ENCODE peak calls at places on chromosomes 5 and 9, in eight cellular contexts. One of them, this sample, is unnamed.
A peak's percentile ranks its signal among the peaks of the same experiment; 100 is the strongest.

GRCh38 chr9:35827486-35827885 is 1.0 kb downstream of the FAM221B start:
- DNase-seq in gastrocnemius medialis: no peak
- DNase-seq in GM12878: no peak
- DNase-seq in Peyer's patch: no peak
- DNase-seq in endothelial cell of umbilical vein: no peak
- DNase-seq in uterus: no peak
- DNase-seq in H1: no peak
- DNase-seq in vagina: no peak
- DNase-seq in this sample: no peak

GRCh38 chr5:32110081-32110696 is 63.9 kb downstream of the GOLPH3 start:
- DNase-seq in gastrocnemius medialis: no peak
- DNase-seq in Peyer's patch: no peak
- DNase-seq in GM12878: no peak
- DNase-seq in H1: no peak
- DNase-seq in uterus: no peak
- DNase-seq in vagina: no peak
- DNase-seq in endothelial cell of umbilical vein: no peak
- DNase-seq in this sample: no peak

GRCh38 chr9:19408693-19409405 is at the start of gene ACER2:
- DNase-seq in H1: peak; percentile 79
- DNase-seq in gastrocnemius medialis: peak; percentile 87
- DNase-seq in Peyer's patch: peak; percentile 96
- DNase-seq in endothelial cell of umbilical vein: peak; percentile 95
- DNase-seq in GM12878: peak; percentile 66
- DNase-seq in uterus: peak; percentile 92
- DNase-seq in vagina: peak; percentile 91
- DNase-seq in this sample: peak; percentile 96

GRCh38 chr9:121494192-121494591 is 5.5 kb downstream of the GGTA1 start:
- DNase-seq in endothelial cell of umbilical vein: no peak
- DNase-seq in GM12878: no peak
- DNase-seq in gastrocnemius medialis: no peak
- DNase-seq in Peyer's patch: no peak
- DNase-seq in uterus: no peak
- DNase-seq in H1: no peak
- DNase-seq in vagina: no peak
- DNase-seq in this sample: no peak

GRCh38 chr9:131020388-131020787 is 11.4 kb downstream of the LAMC3 start:
- DNase-seq in vagina: no peak
- DNase-seq in Peyer's patch: no peak
- DNase-seq in uterus: no peak
- DNase-seq in gastrocnemius medialis: no peak
- DNase-seq in GM12878: no peak
- DNase-seq in endothelial cell of umbilical vein: no peak
- DNase-seq in H1: no peak
- DNase-seq in this sample: no peak

GRCh38 chr9:30293231-30293630 is 2091.2 kb upstream of the ACO1 start:
- DNase-seq in vagina: no peak
- DNase-seq in GM12878: no peak
- DNase-seq in uterus: no peak
- DNase-seq in gastrocnemius medialis: no peak
- DNase-seq in H1: no peak
- DNase-seq in endothelial cell of umbilical vein: no peak
- DNase-seq in Peyer's patch: no peak
- DNase-seq in this sample: no peak

GRCh38 chr9:109387206-109387605 is 66.3 kb upstream of the EPB41L4B start:
- DNase-seq in vagina: no peak
- DNase-seq in uterus: no peak
- DNase-seq in endothelial cell of umbilical vein: no peak
- DNase-seq in Peyer's patch: no peak
- DNase-seq in gastrocnemius medialis: no peak
- DNase-seq in H1: no peak
- DNase-seq in GM12878: no peak
- DNase-seq in this sample: no peak

GRCh38 chr9:22052376-22052945 is 43.4 kb upstream of the CDKN2B start:
- DNase-seq in GM12878: no peak
- DNase-seq in endothelial cell of umbilical vein: peak; percentile 94
- DNase-seq in Peyer's patch: no peak
- DNase-seq in vagina: no peak
- DNase-seq in uterus: no peak
- DNase-seq in gastrocnemius medialis: no peak
- DNase-seq in H1: no peak
- DNase-seq in this sample: peak; percentile 13

GRCh38 chr5:5969942-5970483 is 408.3 kb downstream of the MED10 start:
- DNase-seq in GM12878: no peak
- DNase-seq in H1: no peak
- DNase-seq in Peyer's patch: no peak
- DNase-seq in vagina: no peak
- DNase-seq in endothelial cell of umbilical vein: no peak
- DNase-seq in uterus: no peak
- DNase-seq in gastrocnemius medialis: no peak
- DNase-seq in this sample: no peak

GRCh38 chr9:87850405-87850804 is 32.3 kb upstream of the SPATA31E1 start:
- DNase-seq in GM12878: no peak
- DNase-seq in uterus: no peak
- DNase-seq in gastrocnemius medialis: no peak
- DNase-seq in endothelial cell of umbilical vein: no peak
- DNase-seq in Peyer's patch: no peak
- DNase-seq in H1: no peak
- DNase-seq in vagina: peak; percentile 56
- DNase-seq in this sample: no peak

GRCh38 chr9:6412572-6413364 is at the start of gene UHRF2:
- DNase-seq in gastrocnemius medialis: peak; percentile 96
- DNase-seq in endothelial cell of umbilical vein: peak; percentile 97
- DNase-seq in Peyer's patch: peak; percentile 97
- DNase-seq in vagina: peak; percentile 98
- DNase-seq in GM12878: peak; percentile 93
- DNase-seq in H1: peak; percentile 95
- DNase-seq in uterus: peak; percentile 99
- DNase-seq in this sample: peak; percentile 99
- TF ChIP-seq POLR2A in gastrocnemius medialis: peak; percentile 89
- TF ChIP-seq POLR2A in endothelial cell of umbilical vein: peak; percentile 89
- TF ChIP-seq POLR2A in Peyer's patch: peak; percentile 73
- TF ChIP-seq POLR2A in vagina: no peak
- TF ChIP-seq POLR2A in GM12878: peak; percentile 96
- TF ChIP-seq POLR2A in H1: peak; percentile 98
- TF ChIP-seq POLR2A in uterus: peak; percentile 74
- TF ChIP-seq POLR2A in this sample: peak; percentile 76

GRCh38 chr5:150640311-150641005 is at the start of gene SYNPO:
- DNase-seq in uterus: peak; percentile 94
- DNase-seq in gastrocnemius medialis: peak; percentile 59
- DNase-seq in endothelial cell of umbilical vein: peak; percentile 88
- DNase-seq in vagina: peak; percentile 97
- DNase-seq in GM12878: no peak
- DNase-seq in Peyer's patch: no peak
- DNase-seq in H1: no peak
- DNase-seq in this sample: peak; percentile 86
- H3K4me1 ChIP-seq in uterus: peaks cover 52% of the 10 kb centered on the region
- H3K4me1 ChIP-seq in gastrocnemius medialis: peaks cover 94% of the 10 kb centered on the region
- H3K4me1 ChIP-seq in endothelial cell of umbilical vein: peaks cover 82% of the 10 kb centered on the region
- H3K4me1 ChIP-seq in vagina: peaks cover 97% of the 10 kb centered on the region
- H3K4me1 ChIP-seq in GM12878: no peaks in the 10 kb centered on the region
- H3K4me1 ChIP-seq in Peyer's patch: no peaks in the 10 kb centered on the region
- H3K4me1 ChIP-seq in H1: peaks cover 26% of the 10 kb centered on the region
- H3K4me1 ChIP-seq in this sample: peaks cover 83% of the 10 kb centered on the region

DNA sequence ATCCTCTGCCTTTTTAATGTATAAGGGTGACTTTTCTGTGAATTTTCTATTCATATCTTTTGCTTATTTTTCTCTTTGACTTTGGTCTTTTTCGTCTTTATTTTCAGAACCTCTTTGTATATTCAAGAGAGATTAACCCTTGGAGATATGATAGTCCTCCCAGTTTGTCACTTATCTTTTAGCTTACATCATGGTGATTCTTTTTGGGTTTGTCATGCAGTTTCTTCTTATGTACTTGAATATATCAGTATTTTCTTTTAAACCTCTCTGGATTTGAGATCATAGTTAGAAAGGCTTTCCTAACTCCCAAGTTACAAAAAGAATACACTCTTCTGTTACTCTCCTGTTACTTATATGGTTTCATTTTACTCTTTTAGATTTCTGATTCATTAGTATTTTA is 27.5 kb upstream of the GPR21 start:
- DNase-seq in gastrocnemius medialis: no peak
- DNase-seq in endothelial cell of umbilical vein: no peak
- DNase-seq in H1: no peak
- DNase-seq in uterus: no peak
- DNase-seq in Peyer's patch: no peak
- DNase-seq in GM12878: no peak
- DNase-seq in vagina: no peak
- DNase-seq in this sample: no peak
- H3K36me3 ChIP-seq in gastrocnemius medialis: peaks cover 48% of the 10 kb centered on the region
- H3K36me3 ChIP-seq in endothelial cell of umbilical vein: no peaks in the 10 kb centered on the region
- H3K36me3 ChIP-seq in H1: peaks cover 43% of the 10 kb centered on the region
- H3K36me3 ChIP-seq in uterus: no peaks in the 10 kb centered on the region
- H3K36me3 ChIP-seq in Peyer's patch: peaks cover 19% of the 10 kb centered on the region
- H3K36me3 ChIP-seq in GM12878: no peaks in the 10 kb centered on the region
- H3K36me3 ChIP-seq in vagina: no peaks in the 10 kb centered on the region
- H3K36me3 ChIP-seq in this sample: peaks cover 7% of the 10 kb centered on the region

GRCh38 chr5:175335691-175336090 is 108.3 kb downstream of the DRD1 start:
- DNase-seq in GM12878: no peak
- DNase-seq in gastrocnemius medialis: no peak
- DNase-seq in vagina: no peak
- DNase-seq in Peyer's patch: no peak
- DNase-seq in uterus: no peak
- DNase-seq in endothelial cell of umbilical vein: no peak
- DNase-seq in H1: no peak
- DNase-seq in this sample: no peak
- TF ChIP-seq POLR2A in GM12878: no peak
- TF ChIP-seq POLR2A in gastrocnemius medialis: no peak
- TF ChIP-seq POLR2A in vagina: no peak
- TF ChIP-seq POLR2A in Peyer's patch: no peak
- TF ChIP-seq POLR2A in uterus: no peak
- TF ChIP-seq POLR2A in endothelial cell of umbilical vein: no peak
- TF ChIP-seq POLR2A in H1: no peak
- TF ChIP-seq POLR2A in this sample: no peak

DNA sequence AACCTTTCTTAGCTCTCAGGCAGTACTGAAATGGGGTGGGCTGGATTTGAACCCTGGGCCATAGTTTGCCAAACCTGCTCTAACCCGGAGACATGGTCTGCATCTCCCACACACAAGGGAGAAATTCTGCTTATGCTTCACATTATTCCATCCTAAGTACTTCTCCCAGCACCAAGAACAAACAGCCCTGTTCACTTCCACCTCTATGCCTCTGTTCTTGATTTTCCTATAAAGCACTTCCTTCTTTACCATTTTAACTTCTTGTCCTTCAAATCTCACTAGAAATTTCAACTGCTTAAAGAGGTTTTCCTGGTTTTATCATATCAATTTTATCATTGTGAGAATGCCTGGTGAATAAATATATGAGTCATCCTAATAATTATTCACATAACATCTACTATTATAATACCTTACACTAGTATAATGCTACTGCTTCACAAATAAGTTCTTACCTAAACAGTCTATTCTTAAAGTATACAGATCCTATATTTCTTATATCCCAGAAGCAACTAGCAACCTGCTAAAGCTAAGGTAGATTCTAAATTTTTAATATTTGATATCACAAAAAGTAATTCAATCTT is 12.7 kb downstream of the FEM1C start:
- DNase-seq in Peyer's patch: no peak
- DNase-seq in uterus: no peak
- DNase-seq in H1: no peak
- DNase-seq in GM12878: no peak
- DNase-seq in endothelial cell of umbilical vein: no peak
- DNase-seq in vagina: no peak
- DNase-seq in gastrocnemius medialis: no peak
- DNase-seq in this sample: no peak
- H3K4me1 ChIP-seq in Peyer's patch: no peaks in the 10 kb centered on the region
- H3K4me1 ChIP-seq in uterus: no peaks in the 10 kb centered on the region
- H3K4me1 ChIP-seq in H1: no peaks in the 10 kb centered on the region
- H3K4me1 ChIP-seq in GM12878: no peaks in the 10 kb centered on the region
- H3K4me1 ChIP-seq in endothelial cell of umbilical vein: peaks cover 18% of the 10 kb centered on the region
- H3K4me1 ChIP-seq in vagina: peaks cover 69% of the 10 kb centered on the region
- H3K4me1 ChIP-seq in gastrocnemius medialis: peaks cover 93% of the 10 kb centered on the region
- H3K4me1 ChIP-seq in this sample: peaks cover 49% of the 10 kb centered on the region

GRCh38 chr5:146240951-146241350 is 37.5 kb downstream of the RBM27 start:
- DNase-seq in Peyer's patch: no peak
- DNase-seq in uterus: no peak
- DNase-seq in H1: no peak
- DNase-seq in endothelial cell of umbilical vein: no peak
- DNase-seq in gastrocnemius medialis: no peak
- DNase-seq in GM12878: no peak
- DNase-seq in vagina: no peak
- DNase-seq in this sample: no peak
- H3K36me3 ChIP-seq in Peyer's patch: peaks cover 67% of the 10 kb centered on the region
- H3K36me3 ChIP-seq in uterus: no peaks in the 10 kb centered on the region
- H3K36me3 ChIP-seq in H1: peaks cover 44% of the 10 kb centered on the region
- H3K36me3 ChIP-seq in endothelial cell of umbilical vein: peaks cover 3% of the 10 kb centered on the region
- H3K36me3 ChIP-seq in gastrocnemius medialis: peaks cover 36% of the 10 kb centered on the region
- H3K36me3 ChIP-seq in GM12878: no peaks in the 10 kb centered on the region
- H3K36me3 ChIP-seq in vagina: no peaks in the 10 kb centered on the region
- H3K36me3 ChIP-seq in this sample: no peaks in the 10 kb centered on the region

GRCh38 chr5:98933446-98934072 is 4.8 kb upstream of the CHD1 start:
- DNase-seq in vagina: no peak
- DNase-seq in H1: no peak
- DNase-seq in gastrocnemius medialis: no peak
- DNase-seq in GM12878: peak; percentile 59
- DNase-seq in uterus: no peak
- DNase-seq in endothelial cell of umbilical vein: no peak
- DNase-seq in Peyer's patch: no peak
- DNase-seq in this sample: no peak
- TF ChIP-seq POLR2A in vagina: no peak
- TF ChIP-seq POLR2A in H1: no peak
- TF ChIP-seq POLR2A in gastrocnemius medialis: no peak
- TF ChIP-seq POLR2A in GM12878: no peak
- TF ChIP-seq POLR2A in uterus: no peak
- TF ChIP-seq POLR2A in endothelial cell of umbilical vein: no peak
- TF ChIP-seq POLR2A in Peyer's patch: no peak
- TF ChIP-seq POLR2A in this sample: no peak

DNA sequence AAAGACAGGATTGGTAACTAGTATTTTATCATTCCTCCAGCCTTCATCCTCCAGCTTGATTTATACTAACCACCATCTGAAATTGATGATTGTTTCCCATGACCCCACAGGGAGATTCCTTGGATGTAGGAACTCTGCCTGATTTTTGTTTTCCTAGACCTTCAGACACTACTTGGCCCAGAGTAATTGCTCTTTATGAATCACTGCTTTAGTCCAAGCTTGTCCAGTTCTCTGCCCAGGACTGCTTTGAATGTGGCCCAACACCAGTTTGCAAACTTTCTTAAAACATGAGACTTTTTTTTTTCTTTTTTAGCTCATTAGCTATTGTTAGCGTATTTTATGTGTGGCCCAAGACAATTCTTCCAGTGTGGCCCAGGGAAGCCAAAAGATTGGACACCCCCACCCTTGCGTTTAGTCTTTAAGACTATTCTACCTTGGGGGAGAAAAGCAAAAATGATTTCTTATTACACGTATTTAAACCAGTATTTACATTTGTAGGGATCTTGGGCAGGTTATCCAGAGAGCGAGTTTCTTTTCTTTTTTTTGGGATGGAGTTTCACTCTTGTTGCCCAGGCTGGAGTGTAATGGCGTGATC is 18.4 kb downstream of the BASP1 start:
- DNase-seq in endothelial cell of umbilical vein: no peak
- DNase-seq in Peyer's patch: no peak
- DNase-seq in vagina: no peak
- DNase-seq in gastrocnemius medialis: no peak
- DNase-seq in H1: no peak
- DNase-seq in uterus: no peak
- DNase-seq in GM12878: no peak
- DNase-seq in this sample: no peak
- H3K4me1 ChIP-seq in endothelial cell of umbilical vein: peaks cover 34% of the 10 kb centered on the region
- H3K4me1 ChIP-seq in Peyer's patch: no peaks in the 10 kb centered on the region
- H3K4me1 ChIP-seq in vagina: peaks cover 9% of the 10 kb centered on the region
- H3K4me1 ChIP-seq in gastrocnemius medialis: no peaks in the 10 kb centered on the region
- H3K4me1 ChIP-seq in H1: no peaks in the 10 kb centered on the region
- H3K4me1 ChIP-seq in uterus: no peaks in the 10 kb centered on the region
- H3K4me1 ChIP-seq in GM12878: no peaks in the 10 kb centered on the region
- H3K4me1 ChIP-seq in this sample: no peaks in the 10 kb centered on the region